ENCODE peak calls at places on chromosome 7, in eight cellular contexts. L is HCEC 1CT; Z is stimulated activated CD8-positive, alpha-beta memory T cell treated with anti-CD3 and anti-CD28 coated beads, Interleukin-4, amount 100 ng/mL, for 1 hour; P is IMR-90; F is activated CD8-positive, alpha-beta T cell treated with anti-CD3 and anti-CD28 coated beads, Interleukin-2, amount 10 ng/mL, durations not matched to agents 7 days and 5 days; B is LoVo; M is EL; O is putamen. C is an unnamed sample.
A peak's percentile ranks its signal among the peaks of the same experiment; 100 is the strongest.

GRCh38 chr7:24827589-24827988 is 70.3 kb upstream of the GSDME start:
- DNase-seq in L (peak; percentile 77), Z (no peak), F (no peak), M (peak; percentile 77), P (peak; percentile 87), B (no peak), O (no peak), C (no peak)

GRCh38 chr7:21915140-21915539 is 30.6 kb downstream of the CDCA7L start:
- DNase-seq in O (no peak), L (no peak), M (no peak), F (no peak), Z (no peak), P (no peak), B (no peak), C (no peak)

GRCh38 chr7:256461-256940 is 33.5 kb upstream of the FOXL3 start:
- DNase-seq in F (no peak), Z (no peak), B (no peak), P (no peak), O (no peak), M (no peak), L (no peak), C (no peak)

GRCh38 chr7:29123611-29124190 is 22.6 kb downstream of the CPVL start:
- DNase-seq in F (no peak), Z (no peak), O (no peak), L (no peak), M (no peak), P (no peak), B (no peak), C (no peak)

GRCh38 chr7:55194522-55194921 is 170.6 kb upstream of the LANCL2 start:
- DNase-seq in M (no peak), F (no peak), P (no peak), L (no peak), Z (no peak), B (no peak), O (no peak), C (no peak)

GRCh38 chr7:33190688-33191304 is 61.4 kb downstream of the BBS9 start:
- DNase-seq in Z (no peak), F (no peak), M (no peak), O (no peak), L (no peak), P (no peak), B (no peak), C (no peak)

GRCh38 chr7:844514-844913 is 12.2 kb downstream of the SUN1 start:
- DNase-seq in Z (no peak), O (no peak), L (no peak), B (no peak), P (no peak), F (no peak), M (no peak), C (no peak)

GRCh38 chr7:116776046-116776445 is 86.3 kb upstream of the CAPZA2 start:
- DNase-seq in B (no peak), P (no peak), L (no peak), O (no peak), M (no peak), Z (no peak), F (no peak), C (no peak)

GRCh38 chr7:92589056-92589455 is 1.1 kb downstream of the FAM133B start:
- DNase-seq in F (no peak), P (no peak), L (no peak), Z (no peak), O (no peak), M (no peak), B (no peak), C (no peak)

GRCh38 chr7:107937514-107937913 is 46.5 kb downstream of the DLD start:
- DNase-seq in Z (no peak), L (no peak), P (no peak), M (no peak), O (no peak), B (no peak), F (no peak), C (no peak)